ENCODE peak calls at places on chromosomes 11 and 22, in ten cellular contexts. P is stimulated activated CD4-positive, alpha-beta T cell treated with anti-CD3 and anti-CD28 coated beads, Interleukin-4, amount 100 ng/mL, for 48 hours; G is T-helper 9 cell; Q is fibroblast of the conjunctiva; X is occipital lobe; F is AML-193; I is activated T-cell treated with anti-CD3 and anti-CD28 coated beads for 48 hours; S is neural progenitor cell; Z is AG10803; M is amniotic epithelial cell. R is an unnamed sample.

GRCh38 chr11:65844231-65844872 is 10.6 kb downstream of the SNX32 start:
- DNase-seq in G (no peak), P (no peak), F (no peak), X (no peak), I (no peak), M (no peak), Q (no peak), S (no peak), Z (no peak), R (no peak)

GRCh38 chr11:128473631-128474030 is 113.7 kb downstream of the ETS1 start:
- DNase-seq in F (no peak), X (no peak), I (no peak), Q (no peak), M (no peak), Z (no peak), P (no peak), S (no peak), G (no peak), R (no peak)

GRCh38 chr11:47981667-47982404 is 1.5 kb downstream of the PTPRJ start:
- DNase-seq in S (no peak), G (no peak), P (no peak), X (no peak), I (no peak), Q (no peak), M (no peak), F (no peak), Z (no peak), R (no peak)

GRCh38 chr11:121572581-121573059 is 119.9 kb upstream of the SORL1-AS1 start:
- DNase-seq in M (no peak), I (no peak), X (no peak), P (no peak), S (no peak), Z (no peak), G (no peak), Q (no peak), F (no peak), R (no peak)

GRCh38 chr11:44617671-44618461 is 52.4 kb downstream of the CD82 start:
- DNase-seq in X (no peak), P (no peak), G (no peak), F (no peak), M (no peak), S (no peak), Q (no peak), Z (no peak), I (no peak), R (no peak)

GRCh38 chr11:1874406-1875092 is 17.1 kb downstream of the PRR33 start:
- DNase-seq in I (no peak), F (no peak), Q (no peak), M (no peak), P (no peak), S (no peak), Z (no peak), G (no peak), X (no peak), R (no peak)

GRCh38 chr11:70292166-70292565 is 21.7 kb downstream of the PPFIA1 start:
- DNase-seq in S (no peak), F (no peak), Z (no peak), X (no peak), Q (no peak), P (no peak), I (no peak), G (no peak), M (no peak), R (no peak)

GRCh38 chr22:50206599-50206998 is 5.8 kb downstream of the SELENOO start:
- DNase-seq in G (no peak), F (no peak), Z (peak; percentile 58), X (no peak), Q (peak; percentile 27), M (peak; percentile 45), S (peak; percentile 70), I (no peak), P (no peak), R (no peak)

GRCh38 chr11:79466411-79466810 is 25.6 kb upstream of the TENM4 start:
- DNase-seq in Q (peak; percentile 17), F (no peak), P (no peak), S (no peak), G (no peak), M (peak; percentile 61), Z (peak; percentile 58), I (no peak), X (no peak), R (no peak)

GRCh38 chr22:50236731-50237409 is 8.0 kb downstream of the TUBGCP6 start:
- DNase-seq in P (no peak), S (peak; percentile 31), I (no peak), M (peak; percentile 27), Z (no peak), X (no peak), G (no peak), F (peak; percentile 7), Q (no peak), R (no peak)

GRCh38 chr11:45161252-45162063 is 15.0 kb downstream of the PRDM11 start:
- DNase-seq in F (no peak), I (no peak), M (no peak), X (no peak), P (no peak), Q (no peak), Z (peak; percentile 19), S (peak; percentile 25), G (no peak), R (no peak)

GRCh38 chr11:75103380-75104026 is 6.8 kb upstream of the OR2AT4 start:
- DNase-seq in Q (no peak), M (peak; percentile 34), P (no peak), X (no peak), G (no peak), F (no peak), S (no peak), Z (peak; percentile 48), I (no peak), R (no peak)

R was measured in esophagus squamous epithelium.